ENCODE peak calls at places on chromosomes 12 and 14, in five cellular contexts. Q is choroid plexus epithelial cell, Z is foreskin keratinocyte, E is HCT116, K is A549. R is an unnamed sample.

GRCh38 chr12:30985814-30986452 is 59.4 kb downstream of the TSPAN11 start:
- DNase-seq in Q (peak; percentile 78), Z (peak; percentile 25), E (peak; percentile 27), K (peak; percentile 55), R (peak; percentile 47)

GRCh38 chr14:101781240-101782061 is 19.9 kb downstream of the PPP2R5C start:
- DNase-seq in Q (no peak), Z (peak; percentile 20), E (no peak), K (no peak), R (peak; percentile 51)

GRCh38 chr14:101128478-101129450 is 225.2 kb upstream of the RTL1 start:
- DNase-seq in Q (no peak), Z (no peak), E (no peak), K (no peak), R (no peak)

GRCh38 chr12:10098762-10099161 is at the start of gene CLEC1A:
- DNase-seq in Q (peak; percentile 15), Z (peak; percentile 3), E (no peak), K (no peak), R (no peak)

GRCh38 chr12:4251228-4251891 is 22.2 kb upstream of the CCND2 start:
- DNase-seq in Q (no peak), Z (no peak), E (no peak), K (no peak), R (peak; percentile 66)

GRCh38 chr12:42234970-42235369 is 3.1 kb downstream of the YAF2 start:
- DNase-seq in Q (peak; percentile 23), Z (no peak), E (no peak), K (no peak), R (no peak)

GRCh38 chr14:86521032-86521730 is 991.2 kb downstream of the FLRT2 start:
- DNase-seq in Q (no peak), Z (no peak), E (no peak), K (no peak), R (no peak)

GRCh38 chr14:104209985-104210520 is 71.7 kb downstream of the KIF26A start:
- DNase-seq in Q (no peak), Z (no peak), E (no peak), K (no peak), R (no peak)

GRCh38 chr14:61662001-61662400 is 33.3 kb upstream of the HIF1A start:
- DNase-seq in Q (peak; percentile 55), Z (peak; percentile 42), E (no peak), K (no peak), R (no peak)

GRCh38 chr12:76539727-76540126 is 19.8 kb downstream of the OSBPL8 start:
- DNase-seq in Q (no peak), Z (no peak), E (no peak), K (no peak), R (no peak)

GRCh38 chr12:95918194-95918993 is 24.0 kb downstream of the CCDC38 start:
- DNase-seq in Q (peak; percentile 73), Z (peak; percentile 35), E (peak; percentile 37), K (peak; percentile 71), R (peak; percentile 62)

GRCh38 chr14:24982472-24983155 is 67.3 kb downstream of the STXBP6 start:
- DNase-seq in Q (peak; percentile 88), Z (no peak), E (no peak), K (peak; percentile 69), R (no peak)

GRCh38 chr14:67539116-67539515 is 6.0 kb downstream of the PLEKHH1 start:
- DNase-seq in Q (no peak), Z (no peak), E (no peak), K (no peak), R (no peak)

GRCh38 chr12:24852420-24852819 is 96.5 kb downstream of the BCAT1 start:
- DNase-seq in Q (peak; percentile 35), Z (no peak), E (no peak), K (no peak), R (no peak)

GRCh38 chr12:42382013-42382696 is 56.2 kb downstream of the PPHLN1 start:
- DNase-seq in Q (peak; percentile 71), Z (peak; percentile 29), E (no peak), K (no peak), R (no peak)

GRCh38 chr14:85241022-85241880 is 288.7 kb upstream of the FLRT2 start:
- DNase-seq in Q (peak; percentile 68), Z (no peak), E (no peak), K (no peak), R (no peak)

GRCh38 chr12:25775968-25776367 is 182.5 kb upstream of the RASSF8 start:
- DNase-seq in Q (peak; percentile 36), Z (peak; percentile 93), E (no peak), K (no peak), R (no peak)

GRCh38 chr12:4268549-4269181 is 4.9 kb upstream of the CCND2 start:
- DNase-seq in Q (no peak), Z (no peak), E (no peak), K (no peak), R (peak; percentile 61)

GRCh38 chr12:77941396-77941795 is 110.7 kb downstream of the NAV3 start:
- DNase-seq in Q (no peak), Z (no peak), E (no peak), K (no peak), R (no peak)

GRCh38 chr12:88063375-88063774 is 34.2 kb upstream of the C12orf50 start:
- DNase-seq in Q (peak; percentile 18), Z (peak; percentile 22), E (no peak), K (no peak), R (no peak)
- TF ChIP-seq CTCF in Q (no peak), Z (no peak), E (no peak), K (no peak), R (no peak)

GRCh38 chr12:50103767-50104321 is at the start of gene GPD1:
- DNase-seq in Q (peak; percentile 61), Z (peak; percentile 34), E (peak; percentile 16), K (no peak), R (peak; percentile 50)
- TF ChIP-seq CTCF in Q (no peak), Z (no peak), E (no peak), K (no peak), R (no peak)

DNA sequence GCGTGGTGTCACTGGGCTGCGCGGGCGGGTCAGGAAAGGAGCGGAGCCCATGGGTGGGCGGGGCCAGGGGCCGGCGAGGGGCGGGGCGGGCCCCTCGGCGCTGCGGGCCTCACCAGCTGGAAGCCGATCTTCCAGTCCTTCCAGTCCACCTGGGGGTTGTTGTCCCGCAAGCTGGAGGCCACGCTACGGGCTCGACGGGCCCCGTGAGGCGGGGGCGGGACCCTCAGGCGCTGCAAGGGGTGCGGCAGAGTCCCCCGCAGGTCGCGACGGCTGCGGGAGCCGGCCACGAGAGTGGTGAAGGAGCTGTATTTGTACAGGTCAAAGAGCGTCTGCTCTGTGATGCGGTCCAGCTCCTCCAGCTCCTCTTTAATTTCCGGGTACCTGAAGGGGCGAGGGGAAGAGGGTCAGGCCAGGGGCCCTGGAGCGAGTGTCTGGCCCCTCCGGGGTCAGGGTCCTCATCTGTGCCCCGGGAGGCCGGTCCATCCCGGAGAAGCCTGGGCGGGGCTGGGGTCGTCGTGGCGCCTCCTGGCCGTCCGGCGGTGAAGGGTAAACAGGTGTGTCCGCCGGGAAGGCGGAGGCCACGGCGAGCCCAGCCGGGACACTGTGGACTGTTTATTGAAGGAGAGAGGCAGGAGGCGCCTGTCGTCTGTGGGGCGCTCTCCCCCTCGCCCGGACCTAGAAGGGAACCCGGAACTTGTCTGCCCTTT is 11.9 kb downstream of the SCNN1A start:
- DNase-seq in Q (peak; percentile 57), Z (no peak), E (no peak), K (peak; percentile 90), R (peak; percentile 76)
- TF ChIP-seq CTCF in Q (no peak), Z (peak; percentile 8), E (no peak), K (peak; percentile 18), R (no peak)

DNA sequence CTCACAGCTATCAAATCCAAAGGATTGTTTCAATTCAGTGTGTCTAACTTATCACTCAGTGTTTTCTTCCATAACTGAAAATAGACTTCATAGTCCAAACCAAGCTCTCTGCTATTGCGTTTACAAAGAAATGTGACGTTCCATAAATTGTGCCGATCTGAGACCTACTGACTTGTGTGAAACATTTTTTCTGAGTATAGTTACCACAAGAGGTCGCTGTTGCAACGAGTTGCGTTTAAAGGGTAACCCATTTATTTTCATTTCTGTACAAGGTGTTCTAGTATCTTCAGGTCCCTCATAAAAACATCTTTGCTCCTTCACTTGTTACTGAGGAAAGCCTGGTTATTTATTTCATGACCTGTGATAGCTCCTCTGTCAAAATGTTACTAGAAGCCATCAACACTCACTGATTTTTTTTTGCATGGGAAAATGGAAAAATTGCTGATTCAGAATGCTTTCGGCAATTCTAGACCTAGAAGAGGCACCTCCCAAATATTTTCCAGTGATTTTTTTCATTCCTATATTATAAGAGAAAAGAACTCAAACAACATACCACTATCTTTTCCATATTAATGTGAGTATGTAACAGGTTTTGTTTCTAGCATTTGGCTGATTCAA is 60.9 kb upstream of the OR4E1 start:
- DNase-seq in Q (peak; percentile 58), Z (peak; percentile 37), E (peak; percentile 54), K (peak; percentile 69), R (peak; percentile 57)
- TF ChIP-seq CTCF in Q (peak; percentile 46), Z (peak; percentile 59), E (peak; percentile 61), K (peak; percentile 57), R (peak; percentile 86)

GRCh38 chr12:61654698-61655097 is 605.5 kb upstream of the USP15 start:
- DNase-seq in Q (peak; percentile 9), Z (no peak), E (peak; percentile 13), K (peak; percentile 6), R (no peak)
- TF ChIP-seq CTCF in Q (peak; percentile 9), Z (peak; percentile 23), E (peak; percentile 26), K (no peak), R (no peak)

GRCh38 chr12:124007810-124008570 is 35.0 kb downstream of the ZNF664 start:
- DNase-seq in Q (peak; percentile 62), Z (no peak), E (no peak), K (no peak), R (peak; percentile 24)
- TF ChIP-seq CTCF in Q (no peak), Z (no peak), E (no peak), K (no peak), R (no peak)

GRCh38 chr12:128190614-128191013 is 76.4 kb upstream of the TMEM132C start:
- DNase-seq in Q (no peak), Z (no peak), E (no peak), K (no peak), R (no peak)
- TF ChIP-seq CTCF in Q (no peak), Z (no peak), E (no peak), K (no peak), R (peak; percentile 35)

GRCh38 chr12:59453461-59453860 is 142.4 kb upstream of the SLC16A7 start:
- DNase-seq in Q (no peak), Z (no peak), E (no peak), K (no peak), R (no peak)
- TF ChIP-seq CTCF in Q (no peak), Z (no peak), E (no peak), K (no peak), R (no peak)

DNA sequence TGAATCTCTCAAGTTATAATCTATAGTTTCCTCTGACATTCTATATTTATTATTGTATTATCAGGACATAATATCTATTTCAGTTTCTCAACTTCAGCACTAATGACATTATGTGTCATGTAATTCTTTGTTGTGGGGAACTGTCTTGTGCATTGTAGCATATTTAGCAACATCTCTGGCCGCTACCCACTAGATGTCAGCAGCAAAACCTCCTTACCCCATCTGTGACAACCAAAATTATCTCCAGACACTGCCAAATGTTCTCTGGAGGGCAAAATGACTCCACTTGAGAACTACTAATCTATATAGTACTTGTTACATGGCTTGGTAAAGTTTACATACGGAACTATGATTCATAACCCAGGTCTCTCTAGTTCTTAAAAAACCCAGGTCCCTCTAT is 110.2 kb downstream of the RASSF9 start:
- DNase-seq in Q (peak; percentile 10), Z (no peak), E (no peak), K (peak; percentile 4), R (no peak)
- TF ChIP-seq CTCF in Q (peak; percentile 8), Z (peak; percentile 21), E (no peak), K (no peak), R (no peak)

DNA sequence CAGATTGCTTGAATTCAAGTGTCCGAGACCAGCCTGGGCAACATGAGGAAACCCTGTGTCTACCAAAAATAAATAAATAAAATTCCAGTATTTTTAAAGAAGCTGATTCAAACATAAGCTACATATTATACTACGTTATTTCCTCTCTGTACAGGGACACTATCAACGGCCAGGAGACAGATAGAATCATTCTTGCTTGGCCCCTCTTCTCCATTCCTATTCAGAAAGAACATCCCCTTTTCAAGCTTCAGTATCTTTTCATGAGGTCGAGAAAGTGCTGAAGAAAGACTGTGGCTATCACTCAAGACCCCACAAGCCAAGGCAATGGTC is 314 bp upstream of the DHRS7 start:
- DNase-seq in Q (no peak), Z (no peak), E (no peak), K (no peak), R (no peak)
- TF ChIP-seq CTCF in Q (no peak), Z (no peak), E (no peak), K (no peak), R (no peak)

R was measured in activated CD8-positive, alpha-beta T cell treated with anti-CD3 and anti-CD28 coated beads for 36 hours.